ENCODE peak calls at places on chromosome 2, in seven cellular contexts. C is psoas muscle, V is AG10803, L is GM13976, X is heart left ventricle, A is HFFc6, O is astrocyte of the spinal cord. M is an unnamed sample.

GRCh38 chr2:158921599-158922408 is 46.6 kb upstream of the TANC1 start:
- DNase-seq in C (no peak), V (no peak), L (no peak), X (peak; percentile 60), A (no peak), O (no peak), M (no peak)

GRCh38 chr2:10398496-10398895 is 49.6 kb downstream of the ODC1 start:
- DNase-seq in C (no peak), V (no peak), L (no peak), X (peak; percentile 61), A (no peak), O (no peak), M (no peak)

GRCh38 chr2:105344704-105345345 is 7.5 kb downstream of the C2orf49 start:
- DNase-seq in C (no peak), V (peak; percentile 52), L (no peak), X (no peak), A (peak; percentile 53), O (peak; percentile 61), M (no peak)

GRCh38 chr2:59888015-59888414 is 665.4 kb downstream of the BCL11A start:
- DNase-seq in C (no peak), V (no peak), L (peak; percentile 44), X (no peak), A (no peak), O (no peak), M (no peak)

GRCh38 chr2:25692143-25692542 is 18.8 kb upstream of the DTNB start:
- DNase-seq in C (no peak), V (no peak), L (no peak), X (no peak), A (peak; percentile 35), O (no peak), M (no peak)

GRCh38 chr2:44195714-44196113 is 27.0 kb downstream of the PPM1B start:
- DNase-seq in C (no peak), V (no peak), L (no peak), X (no peak), A (no peak), O (no peak), M (no peak)

GRCh38 chr2:183022711-183023110 is 15.5 kb downstream of the NCKAP1 start:
- DNase-seq in C (no peak), V (no peak), L (no peak), X (no peak), A (no peak), O (no peak), M (no peak)

GRCh38 chr2:189685540-189686229 is 11.2 kb downstream of the ANKAR start:
- DNase-seq in C (no peak), V (peak; percentile 70), L (no peak), X (peak; percentile 54), A (peak; percentile 25), O (peak; percentile 69), M (no peak)

GRCh38 chr2:23520256-23520655 is 135.3 kb downstream of the KLHL29 start:
- DNase-seq in C (no peak), V (no peak), L (no peak), X (peak; percentile 14), A (no peak), O (no peak), M (no peak)

GRCh38 chr2:204454672-204455380 is 90.4 kb upstream of the PARD3B start:
- DNase-seq in C (no peak), V (no peak), L (no peak), X (no peak), A (no peak), O (no peak), M (no peak)
- TF ChIP-seq CTCF in C (no peak), V (no peak), L (no peak), X (no peak), A (no peak), O (no peak), M (no peak)

DNA sequence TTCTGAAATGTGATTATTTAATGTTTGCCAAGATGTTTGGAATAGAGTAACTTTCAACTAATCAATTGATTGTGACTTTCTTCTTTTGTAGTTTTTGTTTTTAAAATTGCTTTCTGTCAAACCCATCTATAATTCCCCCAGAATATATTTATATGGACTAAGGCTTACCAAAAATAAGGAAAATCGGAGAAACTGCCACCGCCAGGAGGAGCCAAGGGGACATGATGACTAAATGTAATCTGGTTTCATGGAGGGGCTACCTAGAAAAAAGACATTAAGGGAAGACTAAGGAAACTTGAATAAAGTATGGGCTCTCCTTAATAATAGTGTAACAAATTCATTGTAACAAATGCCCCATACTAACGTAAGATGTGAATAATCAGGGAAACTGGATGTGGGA is 19.5 kb downstream of the BOLA3 start:
- DNase-seq in C (no peak), V (no peak), L (no peak), X (no peak), A (no peak), O (no peak), M (no peak)
- TF ChIP-seq CTCF in C (no peak), V (peak; percentile 21), L (no peak), X (no peak), A (peak; percentile 65), O (peak; percentile 27), M (no peak)

DNA sequence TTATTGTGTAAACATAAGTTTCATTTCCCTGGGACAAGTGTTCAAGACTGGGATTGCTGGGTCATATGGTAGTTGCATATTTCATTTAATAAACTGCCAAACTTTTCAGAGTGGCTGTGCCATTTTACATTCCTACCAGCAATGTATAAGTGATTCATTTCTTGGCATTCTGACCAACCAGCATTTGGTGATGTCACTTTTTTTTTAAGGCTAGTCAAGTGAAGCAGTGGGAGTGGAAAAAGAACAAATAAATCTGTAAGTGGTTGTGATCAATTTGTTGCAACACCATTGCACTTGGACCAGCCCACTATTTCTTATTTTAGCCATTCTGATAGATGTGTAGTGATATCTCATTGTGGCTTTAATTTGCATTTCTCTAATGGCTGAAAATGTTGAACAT is 5.1 kb upstream of the CHCHD5 start:
- DNase-seq in C (no peak), V (peak; percentile 91), L (no peak), X (no peak), A (peak; percentile 90), O (peak; percentile 88), M (no peak)
- TF ChIP-seq CTCF in C (no peak), V (peak; percentile 31), L (no peak), X (no peak), A (peak; percentile 27), O (no peak), M (no peak)

DNA sequence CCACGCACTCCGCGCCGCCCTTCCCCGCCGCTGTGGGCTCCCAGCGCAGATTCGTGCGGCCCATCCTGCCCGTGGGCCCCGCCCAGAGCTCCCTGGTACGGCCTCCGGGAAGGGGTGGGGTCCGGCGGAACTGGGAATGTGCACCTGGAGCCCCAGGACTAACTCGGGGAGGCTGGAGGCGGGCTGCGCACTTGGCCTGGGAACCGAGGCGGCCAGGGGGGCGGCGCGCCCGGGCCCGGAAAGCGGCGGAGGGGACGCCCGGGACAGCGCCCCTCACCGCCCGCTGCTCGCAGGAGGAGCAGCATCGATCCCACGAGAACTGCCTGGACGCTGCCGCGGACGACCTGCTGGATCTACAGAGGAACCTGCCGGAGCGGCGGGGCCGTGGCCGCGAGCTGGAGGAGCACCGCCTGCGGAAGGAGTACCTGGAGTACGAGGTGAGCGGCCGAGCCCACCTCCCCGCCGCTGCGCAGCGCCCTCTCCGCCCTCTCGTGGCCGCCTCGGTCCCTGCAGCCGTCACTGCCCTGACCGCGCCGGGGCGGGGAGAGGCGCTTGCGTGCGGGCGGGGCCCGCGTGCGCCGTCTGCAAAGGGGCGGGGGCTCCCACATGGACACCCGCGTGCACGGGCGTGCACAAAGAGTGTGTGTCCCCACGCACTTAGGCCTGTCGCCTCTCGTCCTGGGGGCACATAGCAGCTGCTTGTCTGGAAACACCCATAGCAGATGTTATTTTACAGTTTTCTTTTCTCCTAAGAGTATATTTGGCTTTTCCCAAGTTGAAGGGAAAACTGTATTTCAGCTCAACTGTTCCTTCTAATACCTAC is 25.2 kb downstream of the PSD4 start:
- DNase-seq in C (peak; percentile 83), V (peak; percentile 60), L (peak; percentile 89), X (peak; percentile 88), A (peak; percentile 37), O (peak; percentile 67), M (peak; percentile 68)
- TF ChIP-seq CTCF in C (peak; percentile 84), V (peak; percentile 57), L (peak; percentile 89), X (peak; percentile 94), A (peak; percentile 99), O (peak; percentile 74), M (peak; percentile 62)

DNA sequence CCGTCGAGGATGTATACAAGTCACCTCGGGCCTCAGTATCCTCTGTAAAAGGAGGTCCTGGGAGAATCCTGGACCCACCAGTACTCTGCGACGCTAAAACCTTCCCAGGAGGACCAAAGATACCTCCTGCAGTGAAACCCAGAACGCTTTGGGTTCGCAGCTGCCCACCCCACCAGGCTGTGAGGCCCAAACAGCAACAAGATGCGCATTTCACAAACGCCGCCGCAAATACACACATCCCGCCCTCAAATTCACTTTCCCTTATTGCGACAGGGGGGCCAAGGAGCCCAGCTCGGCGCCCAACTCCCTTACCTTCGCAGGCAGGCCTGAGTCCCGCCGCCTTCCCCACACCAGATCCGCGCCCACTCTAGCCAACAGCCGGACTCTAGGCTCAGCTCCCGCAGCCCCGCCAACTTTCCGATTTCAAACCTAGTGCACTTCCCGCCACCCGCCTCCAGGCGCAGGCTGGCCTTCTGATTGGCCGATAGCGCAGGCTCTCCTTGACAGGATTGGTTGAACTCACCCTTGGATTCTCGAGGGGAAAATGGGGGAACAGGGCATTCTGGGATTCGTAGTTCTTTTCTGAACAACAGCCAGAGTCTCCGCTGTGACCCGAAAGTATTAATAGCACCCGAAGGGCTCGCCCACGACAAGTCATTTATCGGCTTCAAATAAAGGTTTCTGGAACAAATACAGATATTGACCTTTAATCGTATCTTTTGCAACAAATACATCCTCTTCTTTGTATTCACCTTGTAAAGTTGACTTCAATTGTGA is at the start of gene SPC25:
- DNase-seq in C (peak; percentile 93), V (peak; percentile 82), L (peak; percentile 94), X (peak; percentile 92), A (peak; percentile 90), O (peak; percentile 89), M (peak; percentile 89)
- TF ChIP-seq CTCF in C (peak; percentile 9), V (no peak), L (no peak), X (no peak), A (peak; percentile 39), O (no peak), M (no peak)

GRCh38 chr2:217653240-217653639 is 349.6 kb downstream of the TNS1 start:
- DNase-seq in C (peak; percentile 76), V (peak; percentile 95), L (no peak), X (peak; percentile 39), A (peak; percentile 96), O (peak; percentile 76), M (no peak)
- TF ChIP-seq CTCF in C (no peak), V (peak; percentile 36), L (no peak), X (no peak), A (peak; percentile 56), O (no peak), M (no peak)

M was measured in D721Med.